ENCODE peak calls at places on chromosome 5, in ten cellular contexts. One of them, this sample, is unnamed.

GRCh38 chr5:4533457-4534105 is 606.5 kb upstream of the ADAMTS16 start:
- DNase-seq in fibroblast of pulmonary artery: no peak
- DNase-seq in activated effector memory CD4-positive, alpha-beta T cell treated with Interleukin-2 at 50 U/mL for 16 hours: no peak
- DNase-seq in activated CD4-positive, alpha-beta T cell treated with anti-CD3 and anti-CD28 coated beads, Interleukin-2, amount 50 U/mL, for 1 hour: no peak
- DNase-seq in HAP-1: no peak
- DNase-seq in T1000: no peak
- DNase-seq in amniotic stem cell: no peak
- DNase-seq in stimulated activated CD8-positive, alpha-beta memory T cell treated with anti-CD3 and anti-CD28 coated beads, Interleukin-2, amount 100 ng/mL, for 1 hour: no peak
- DNase-seq in K562: no peak
- DNase-seq in bronchial epithelial cell: no peak
- DNase-seq in this sample: no peak

GRCh38 chr5:133449181-133449580 is 163.2 kb downstream of the FSTL4 start:
- DNase-seq in fibroblast of pulmonary artery: no peak
- DNase-seq in activated effector memory CD4-positive, alpha-beta T cell treated with Interleukin-2 at 50 U/mL for 16 hours: no peak
- DNase-seq in activated CD4-positive, alpha-beta T cell treated with anti-CD3 and anti-CD28 coated beads, Interleukin-2, amount 50 U/mL, for 1 hour: no peak
- DNase-seq in HAP-1: no peak
- DNase-seq in T1000: no peak
- DNase-seq in amniotic stem cell: no peak
- DNase-seq in stimulated activated CD8-positive, alpha-beta memory T cell treated with anti-CD3 and anti-CD28 coated beads, Interleukin-2, amount 100 ng/mL, for 1 hour: no peak
- DNase-seq in K562: no peak
- DNase-seq in bronchial epithelial cell: no peak
- DNase-seq in this sample: no peak

GRCh38 chr5:175729829-175730277 is 72.0 kb downstream of the HRH2 start:
- DNase-seq in fibroblast of pulmonary artery: peak; percentile 91
- DNase-seq in activated effector memory CD4-positive, alpha-beta T cell treated with Interleukin-2 at 50 U/mL for 16 hours: peak; percentile 84
- DNase-seq in activated CD4-positive, alpha-beta T cell treated with anti-CD3 and anti-CD28 coated beads, Interleukin-2, amount 50 U/mL, for 1 hour: peak; percentile 96
- DNase-seq in HAP-1: peak; percentile 96
- DNase-seq in T1000: peak; percentile 84
- DNase-seq in amniotic stem cell: peak; percentile 64
- DNase-seq in stimulated activated CD8-positive, alpha-beta memory T cell treated with anti-CD3 and anti-CD28 coated beads, Interleukin-2, amount 100 ng/mL, for 1 hour: peak; percentile 80
- DNase-seq in K562: peak; percentile 93
- DNase-seq in bronchial epithelial cell: peak; percentile 77
- DNase-seq in this sample: peak; percentile 83

GRCh38 chr5:179907570-179908324 is at the start of gene TBC1D9B:
- DNase-seq in fibroblast of pulmonary artery: peak; percentile 65
- DNase-seq in activated effector memory CD4-positive, alpha-beta T cell treated with Interleukin-2 at 50 U/mL for 16 hours: peak; percentile 64
- DNase-seq in activated CD4-positive, alpha-beta T cell treated with anti-CD3 and anti-CD28 coated beads, Interleukin-2, amount 50 U/mL, for 1 hour: peak; percentile 64
- DNase-seq in HAP-1: peak; percentile 69
- DNase-seq in T1000: no peak
- DNase-seq in amniotic stem cell: peak; percentile 67
- DNase-seq in stimulated activated CD8-positive, alpha-beta memory T cell treated with anti-CD3 and anti-CD28 coated beads, Interleukin-2, amount 100 ng/mL, for 1 hour: peak; percentile 39
- DNase-seq in K562: peak; percentile 90
- DNase-seq in bronchial epithelial cell: peak; percentile 5
- DNase-seq in this sample: peak; percentile 50

GRCh38 chr5:111741270-111741669 is 15.7 kb downstream of the NREP start:
- DNase-seq in fibroblast of pulmonary artery: no peak
- DNase-seq in activated effector memory CD4-positive, alpha-beta T cell treated with Interleukin-2 at 50 U/mL for 16 hours: no peak
- DNase-seq in activated CD4-positive, alpha-beta T cell treated with anti-CD3 and anti-CD28 coated beads, Interleukin-2, amount 50 U/mL, for 1 hour: no peak
- DNase-seq in HAP-1: no peak
- DNase-seq in T1000: no peak
- DNase-seq in amniotic stem cell: no peak
- DNase-seq in stimulated activated CD8-positive, alpha-beta memory T cell treated with anti-CD3 and anti-CD28 coated beads, Interleukin-2, amount 100 ng/mL, for 1 hour: no peak
- DNase-seq in K562: no peak
- DNase-seq in bronchial epithelial cell: peak; percentile 15
- DNase-seq in this sample: no peak

GRCh38 chr5:62005551-62005950 is 300.5 kb upstream of the KIF2A start:
- DNase-seq in fibroblast of pulmonary artery: no peak
- DNase-seq in activated effector memory CD4-positive, alpha-beta T cell treated with Interleukin-2 at 50 U/mL for 16 hours: no peak
- DNase-seq in activated CD4-positive, alpha-beta T cell treated with anti-CD3 and anti-CD28 coated beads, Interleukin-2, amount 50 U/mL, for 1 hour: no peak
- DNase-seq in HAP-1: no peak
- DNase-seq in T1000: no peak
- DNase-seq in amniotic stem cell: no peak
- DNase-seq in stimulated activated CD8-positive, alpha-beta memory T cell treated with anti-CD3 and anti-CD28 coated beads, Interleukin-2, amount 100 ng/mL, for 1 hour: no peak
- DNase-seq in K562: no peak
- DNase-seq in bronchial epithelial cell: peak; percentile 51
- DNase-seq in this sample: no peak

GRCh38 chr5:73204302-73204701 is 31.3 kb downstream of the TMEM174 start:
- DNase-seq in fibroblast of pulmonary artery: no peak
- DNase-seq in activated effector memory CD4-positive, alpha-beta T cell treated with Interleukin-2 at 50 U/mL for 16 hours: no peak
- DNase-seq in activated CD4-positive, alpha-beta T cell treated with anti-CD3 and anti-CD28 coated beads, Interleukin-2, amount 50 U/mL, for 1 hour: no peak
- DNase-seq in HAP-1: no peak
- DNase-seq in T1000: no peak
- DNase-seq in amniotic stem cell: no peak
- DNase-seq in stimulated activated CD8-positive, alpha-beta memory T cell treated with anti-CD3 and anti-CD28 coated beads, Interleukin-2, amount 100 ng/mL, for 1 hour: no peak
- DNase-seq in K562: no peak
- DNase-seq in bronchial epithelial cell: no peak
- DNase-seq in this sample: no peak

GRCh38 chr5:107813559-107813958 is 142.8 kb upstream of the EFNA5 start:
- DNase-seq in fibroblast of pulmonary artery: no peak
- DNase-seq in activated effector memory CD4-positive, alpha-beta T cell treated with Interleukin-2 at 50 U/mL for 16 hours: no peak
- DNase-seq in activated CD4-positive, alpha-beta T cell treated with anti-CD3 and anti-CD28 coated beads, Interleukin-2, amount 50 U/mL, for 1 hour: no peak
- DNase-seq in HAP-1: no peak
- DNase-seq in T1000: no peak
- DNase-seq in amniotic stem cell: no peak
- DNase-seq in stimulated activated CD8-positive, alpha-beta memory T cell treated with anti-CD3 and anti-CD28 coated beads, Interleukin-2, amount 100 ng/mL, for 1 hour: no peak
- DNase-seq in K562: no peak
- DNase-seq in bronchial epithelial cell: no peak
- DNase-seq in this sample: no peak

GRCh38 chr5:173567548-173567947 is 48.9 kb downstream of the BOD1 start:
- DNase-seq in fibroblast of pulmonary artery: no peak
- DNase-seq in activated effector memory CD4-positive, alpha-beta T cell treated with Interleukin-2 at 50 U/mL for 16 hours: no peak
- DNase-seq in activated CD4-positive, alpha-beta T cell treated with anti-CD3 and anti-CD28 coated beads, Interleukin-2, amount 50 U/mL, for 1 hour: no peak
- DNase-seq in HAP-1: no peak
- DNase-seq in T1000: peak; percentile 44
- DNase-seq in amniotic stem cell: peak; percentile 62
- DNase-seq in stimulated activated CD8-positive, alpha-beta memory T cell treated with anti-CD3 and anti-CD28 coated beads, Interleukin-2, amount 100 ng/mL, for 1 hour: no peak
- DNase-seq in K562: no peak
- DNase-seq in bronchial epithelial cell: peak; percentile 94
- DNase-seq in this sample: peak; percentile 71

GRCh38 chr5:147327421-147327820 is 92.6 kb downstream of the STK32A start:
- DNase-seq in fibroblast of pulmonary artery: no peak
- DNase-seq in activated effector memory CD4-positive, alpha-beta T cell treated with Interleukin-2 at 50 U/mL for 16 hours: no peak
- DNase-seq in activated CD4-positive, alpha-beta T cell treated with anti-CD3 and anti-CD28 coated beads, Interleukin-2, amount 50 U/mL, for 1 hour: no peak
- DNase-seq in HAP-1: no peak
- DNase-seq in T1000: no peak
- DNase-seq in amniotic stem cell: no peak
- DNase-seq in stimulated activated CD8-positive, alpha-beta memory T cell treated with anti-CD3 and anti-CD28 coated beads, Interleukin-2, amount 100 ng/mL, for 1 hour: no peak
- DNase-seq in K562: no peak
- DNase-seq in bronchial epithelial cell: no peak
- DNase-seq in this sample: no peak

GRCh38 chr5:160923927-160924705 is 72.1 kb upstream of the ATP10B start:
- DNase-seq in fibroblast of pulmonary artery: no peak
- DNase-seq in activated effector memory CD4-positive, alpha-beta T cell treated with Interleukin-2 at 50 U/mL for 16 hours: no peak
- DNase-seq in activated CD4-positive, alpha-beta T cell treated with anti-CD3 and anti-CD28 coated beads, Interleukin-2, amount 50 U/mL, for 1 hour: no peak
- DNase-seq in HAP-1: no peak
- DNase-seq in T1000: no peak
- DNase-seq in amniotic stem cell: no peak
- DNase-seq in stimulated activated CD8-positive, alpha-beta memory T cell treated with anti-CD3 and anti-CD28 coated beads, Interleukin-2, amount 100 ng/mL, for 1 hour: no peak
- DNase-seq in K562: no peak
- DNase-seq in bronchial epithelial cell: peak; percentile 84
- DNase-seq in this sample: no peak

GRCh38 chr5:72908666-72909065 is 47.2 kb upstream of the FCHO2 start:
- DNase-seq in fibroblast of pulmonary artery: no peak
- DNase-seq in activated effector memory CD4-positive, alpha-beta T cell treated with Interleukin-2 at 50 U/mL for 16 hours: no peak
- DNase-seq in activated CD4-positive, alpha-beta T cell treated with anti-CD3 and anti-CD28 coated beads, Interleukin-2, amount 50 U/mL, for 1 hour: no peak
- DNase-seq in HAP-1: peak; percentile 37
- DNase-seq in T1000: no peak
- DNase-seq in amniotic stem cell: no peak
- DNase-seq in stimulated activated CD8-positive, alpha-beta memory T cell treated with anti-CD3 and anti-CD28 coated beads, Interleukin-2, amount 100 ng/mL, for 1 hour: no peak
- DNase-seq in K562: no peak
- DNase-seq in bronchial epithelial cell: no peak
- DNase-seq in this sample: no peak

GRCh38 chr5:32283539-32284377 is 29.0 kb downstream of the MTMR12 start:
- DNase-seq in fibroblast of pulmonary artery: peak; percentile 50
- DNase-seq in activated effector memory CD4-positive, alpha-beta T cell treated with Interleukin-2 at 50 U/mL for 16 hours: no peak
- DNase-seq in activated CD4-positive, alpha-beta T cell treated with anti-CD3 and anti-CD28 coated beads, Interleukin-2, amount 50 U/mL, for 1 hour: no peak
- DNase-seq in HAP-1: no peak
- DNase-seq in T1000: no peak
- DNase-seq in amniotic stem cell: no peak
- DNase-seq in stimulated activated CD8-positive, alpha-beta memory T cell treated with anti-CD3 and anti-CD28 coated beads, Interleukin-2, amount 100 ng/mL, for 1 hour: no peak
- DNase-seq in K562: no peak
- DNase-seq in bronchial epithelial cell: peak; percentile 93
- DNase-seq in this sample: peak; percentile 67

GRCh38 chr5:158070855-158071254 is 211.9 kb upstream of the CLINT1 start:
- DNase-seq in fibroblast of pulmonary artery: no peak
- DNase-seq in activated effector memory CD4-positive, alpha-beta T cell treated with Interleukin-2 at 50 U/mL for 16 hours: no peak
- DNase-seq in activated CD4-positive, alpha-beta T cell treated with anti-CD3 and anti-CD28 coated beads, Interleukin-2, amount 50 U/mL, for 1 hour: no peak
- DNase-seq in HAP-1: no peak
- DNase-seq in T1000: no peak
- DNase-seq in amniotic stem cell: no peak
- DNase-seq in stimulated activated CD8-positive, alpha-beta memory T cell treated with anti-CD3 and anti-CD28 coated beads, Interleukin-2, amount 100 ng/mL, for 1 hour: no peak
- DNase-seq in K562: no peak
- DNase-seq in bronchial epithelial cell: no peak
- DNase-seq in this sample: no peak

GRCh38 chr5:151094861-151095260 is 14.0 kb upstream of the TNIP1 start:
- DNase-seq in fibroblast of pulmonary artery: peak; percentile 52
- DNase-seq in activated effector memory CD4-positive, alpha-beta T cell treated with Interleukin-2 at 50 U/mL for 16 hours: no peak
- DNase-seq in activated CD4-positive, alpha-beta T cell treated with anti-CD3 and anti-CD28 coated beads, Interleukin-2, amount 50 U/mL, for 1 hour: no peak
- DNase-seq in HAP-1: no peak
- DNase-seq in T1000: no peak
- DNase-seq in amniotic stem cell: no peak
- DNase-seq in stimulated activated CD8-positive, alpha-beta memory T cell treated with anti-CD3 and anti-CD28 coated beads, Interleukin-2, amount 100 ng/mL, for 1 hour: no peak
- DNase-seq in K562: no peak
- DNase-seq in bronchial epithelial cell: no peak
- DNase-seq in this sample: no peak

GRCh38 chr5:54611290-54611951 is 93.9 kb downstream of the SNX18 start:
- DNase-seq in fibroblast of pulmonary artery: no peak
- DNase-seq in activated effector memory CD4-positive, alpha-beta T cell treated with Interleukin-2 at 50 U/mL for 16 hours: no peak
- DNase-seq in activated CD4-positive, alpha-beta T cell treated with anti-CD3 and anti-CD28 coated beads, Interleukin-2, amount 50 U/mL, for 1 hour: no peak
- DNase-seq in HAP-1: no peak
- DNase-seq in T1000: no peak
- DNase-seq in amniotic stem cell: no peak
- DNase-seq in stimulated activated CD8-positive, alpha-beta memory T cell treated with anti-CD3 and anti-CD28 coated beads, Interleukin-2, amount 100 ng/mL, for 1 hour: no peak
- DNase-seq in K562: no peak
- DNase-seq in bronchial epithelial cell: no peak
- DNase-seq in this sample: no peak

GRCh38 chr5:91598216-91598615 is 215.1 kb upstream of the ARRDC3 start:
- DNase-seq in fibroblast of pulmonary artery: no peak
- DNase-seq in activated effector memory CD4-positive, alpha-beta T cell treated with Interleukin-2 at 50 U/mL for 16 hours: no peak
- DNase-seq in activated CD4-positive, alpha-beta T cell treated with anti-CD3 and anti-CD28 coated beads, Interleukin-2, amount 50 U/mL, for 1 hour: no peak
- DNase-seq in HAP-1: no peak
- DNase-seq in T1000: no peak
- DNase-seq in amniotic stem cell: no peak
- DNase-seq in stimulated activated CD8-positive, alpha-beta memory T cell treated with anti-CD3 and anti-CD28 coated beads, Interleukin-2, amount 100 ng/mL, for 1 hour: no peak
- DNase-seq in K562: no peak
- DNase-seq in bronchial epithelial cell: no peak
- DNase-seq in this sample: no peak

GRCh38 chr5:30894811-30895210 is 298.7 kb upstream of the CDH6 start:
- DNase-seq in fibroblast of pulmonary artery: no peak
- DNase-seq in activated effector memory CD4-positive, alpha-beta T cell treated with Interleukin-2 at 50 U/mL for 16 hours: no peak
- DNase-seq in activated CD4-positive, alpha-beta T cell treated with anti-CD3 and anti-CD28 coated beads, Interleukin-2, amount 50 U/mL, for 1 hour: no peak
- DNase-seq in HAP-1: peak; percentile 17
- DNase-seq in T1000: no peak
- DNase-seq in amniotic stem cell: peak; percentile 52
- DNase-seq in stimulated activated CD8-positive, alpha-beta memory T cell treated with anti-CD3 and anti-CD28 coated beads, Interleukin-2, amount 100 ng/mL, for 1 hour: no peak
- DNase-seq in K562: no peak
- DNase-seq in bronchial epithelial cell: peak; percentile 65
- DNase-seq in this sample: peak; percentile 25

GRCh38 chr5:97078958-97079357 is 63.5 kb downstream of the LIX1 start:
- DNase-seq in fibroblast of pulmonary artery: no peak
- DNase-seq in activated effector memory CD4-positive, alpha-beta T cell treated with Interleukin-2 at 50 U/mL for 16 hours: no peak
- DNase-seq in activated CD4-positive, alpha-beta T cell treated with anti-CD3 and anti-CD28 coated beads, Interleukin-2, amount 50 U/mL, for 1 hour: no peak
- DNase-seq in HAP-1: no peak
- DNase-seq in T1000: no peak
- DNase-seq in amniotic stem cell: no peak
- DNase-seq in stimulated activated CD8-positive, alpha-beta memory T cell treated with anti-CD3 and anti-CD28 coated beads, Interleukin-2, amount 100 ng/mL, for 1 hour: no peak
- DNase-seq in K562: no peak
- DNase-seq in bronchial epithelial cell: peak; percentile 66
- DNase-seq in this sample: no peak

GRCh38 chr5:156552855-156553358 is 225.9 kb downstream of the SGCD start:
- DNase-seq in fibroblast of pulmonary artery: no peak
- DNase-seq in activated effector memory CD4-positive, alpha-beta T cell treated with Interleukin-2 at 50 U/mL for 16 hours: no peak
- DNase-seq in activated CD4-positive, alpha-beta T cell treated with anti-CD3 and anti-CD28 coated beads, Interleukin-2, amount 50 U/mL, for 1 hour: no peak
- DNase-seq in HAP-1: no peak
- DNase-seq in T1000: no peak
- DNase-seq in amniotic stem cell: no peak
- DNase-seq in stimulated activated CD8-positive, alpha-beta memory T cell treated with anti-CD3 and anti-CD28 coated beads, Interleukin-2, amount 100 ng/mL, for 1 hour: no peak
- DNase-seq in K562: no peak
- DNase-seq in bronchial epithelial cell: no peak
- DNase-seq in this sample: no peak

GRCh38 chr5:73412597-73412988 is 36.0 kb downstream of the FOXD1 start:
- DNase-seq in fibroblast of pulmonary artery: peak; percentile 37
- DNase-seq in activated effector memory CD4-positive, alpha-beta T cell treated with Interleukin-2 at 50 U/mL for 16 hours: no peak
- DNase-seq in activated CD4-positive, alpha-beta T cell treated with anti-CD3 and anti-CD28 coated beads, Interleukin-2, amount 50 U/mL, for 1 hour: no peak
- DNase-seq in HAP-1: no peak
- DNase-seq in T1000: no peak
- DNase-seq in amniotic stem cell: no peak
- DNase-seq in stimulated activated CD8-positive, alpha-beta memory T cell treated with anti-CD3 and anti-CD28 coated beads, Interleukin-2, amount 100 ng/mL, for 1 hour: no peak
- DNase-seq in K562: no peak
- DNase-seq in bronchial epithelial cell: peak; percentile 98
- DNase-seq in this sample: peak; percentile 76

GRCh38 chr5:172564883-172565282 is 76.2 kb upstream of the NEURL1B start:
- DNase-seq in fibroblast of pulmonary artery: no peak
- DNase-seq in activated effector memory CD4-positive, alpha-beta T cell treated with Interleukin-2 at 50 U/mL for 16 hours: no peak
- DNase-seq in activated CD4-positive, alpha-beta T cell treated with anti-CD3 and anti-CD28 coated beads, Interleukin-2, amount 50 U/mL, for 1 hour: no peak
- DNase-seq in HAP-1: no peak
- DNase-seq in T1000: no peak
- DNase-seq in amniotic stem cell: no peak
- DNase-seq in stimulated activated CD8-positive, alpha-beta memory T cell treated with anti-CD3 and anti-CD28 coated beads, Interleukin-2, amount 100 ng/mL, for 1 hour: no peak
- DNase-seq in K562: no peak
- DNase-seq in bronchial epithelial cell: no peak
- DNase-seq in this sample: no peak

GRCh38 chr5:83476470-83476817 is 4.9 kb downstream of the VCAN start:
- DNase-seq in fibroblast of pulmonary artery: no peak
- DNase-seq in activated effector memory CD4-positive, alpha-beta T cell treated with Interleukin-2 at 50 U/mL for 16 hours: no peak
- DNase-seq in activated CD4-positive, alpha-beta T cell treated with anti-CD3 and anti-CD28 coated beads, Interleukin-2, amount 50 U/mL, for 1 hour: no peak
- DNase-seq in HAP-1: no peak
- DNase-seq in T1000: no peak
- DNase-seq in amniotic stem cell: no peak
- DNase-seq in stimulated activated CD8-positive, alpha-beta memory T cell treated with anti-CD3 and anti-CD28 coated beads, Interleukin-2, amount 100 ng/mL, for 1 hour: no peak
- DNase-seq in K562: no peak
- DNase-seq in bronchial epithelial cell: no peak
- DNase-seq in this sample: no peak

GRCh38 chr5:2579126-2579525 is 172.4 kb downstream of the IRX2 start:
- DNase-seq in fibroblast of pulmonary artery: no peak
- DNase-seq in activated effector memory CD4-positive, alpha-beta T cell treated with Interleukin-2 at 50 U/mL for 16 hours: no peak
- DNase-seq in activated CD4-positive, alpha-beta T cell treated with anti-CD3 and anti-CD28 coated beads, Interleukin-2, amount 50 U/mL, for 1 hour: no peak
- DNase-seq in HAP-1: no peak
- DNase-seq in T1000: no peak
- DNase-seq in amniotic stem cell: no peak
- DNase-seq in stimulated activated CD8-positive, alpha-beta memory T cell treated with anti-CD3 and anti-CD28 coated beads, Interleukin-2, amount 100 ng/mL, for 1 hour: no peak
- DNase-seq in K562: no peak
- DNase-seq in bronchial epithelial cell: no peak
- DNase-seq in this sample: no peak

This sample was measured in astrocyte of the spinal cord.